ENCODE peak calls at places on chromosomes 16 and 17, in ten cellular contexts. E, G, U, L, W, B, K, A, S and Q are unnamed samples.
A peak's percentile ranks its signal among the peaks of the same experiment; 100 is the strongest.

GRCh38 chr16:76277099-76278030 is at the start of gene CNTNAP4:
- DNase-seq in S (no peak), W (peak; percentile 8), G (no peak), K (no peak), A (no peak), B (no peak), E (peak; percentile 29), L (peak; percentile 26), U (no peak), Q (no peak)

GRCh38 chr16:75971334-75971733 is 245.0 kb upstream of the CPHXL start:
- DNase-seq in W (no peak), K (no peak), S (no peak), U (no peak), B (no peak), A (no peak), G (no peak), L (no peak), E (no peak), Q (no peak)

GRCh38 chr16:22191966-22192260 is 14.2 kb upstream of the EEF2K start:
- DNase-seq in B (no peak), E (no peak), U (no peak), W (peak; percentile 49), S (peak; percentile 42), A (no peak), K (no peak), G (no peak), L (peak; percentile 35), Q (no peak)

GRCh38 chr16:66741971-66742396 is 9.4 kb downstream of the DYNC1LI2 start:
- DNase-seq in S (peak; percentile 11), E (no peak), K (no peak), B (no peak), L (no peak), G (no peak), U (no peak), W (no peak), A (no peak), Q (no peak)

GRCh38 chr17:66467766-66468165 is 165.4 kb downstream of the PRKCA start:
- DNase-seq in S (no peak), K (no peak), W (no peak), G (peak; percentile 56), A (no peak), L (no peak), E (no peak), U (no peak), B (no peak), Q (no peak)

GRCh38 chr16:85169333-85170065 is 57.2 kb upstream of the CIBAR2 start:
- DNase-seq in A (no peak), B (peak; percentile 34), G (peak; percentile 34), E (peak; percentile 41), W (peak; percentile 55), S (peak; percentile 71), L (no peak), K (no peak), U (no peak), Q (no peak)

GRCh38 chr17:57898487-57899311 is 48.9 kb upstream of the MRPS23 start:
- DNase-seq in B (peak; percentile 75), K (peak; percentile 72), W (peak; percentile 59), A (no peak), E (peak; percentile 80), G (peak; percentile 67), L (peak; percentile 75), U (no peak), S (peak; percentile 86), Q (peak; percentile 91)

GRCh38 chr16:78034530-78034929 is 12.2 kb downstream of the CLEC3A start:
- DNase-seq in B (no peak), K (no peak), G (no peak), S (no peak), E (no peak), A (no peak), W (no peak), U (no peak), L (no peak), Q (no peak)

GRCh38 chr16:68764866-68765265 is 27.8 kb downstream of the CDH1 start:
- DNase-seq in G (no peak), A (no peak), U (no peak), B (no peak), E (no peak), S (no peak), L (no peak), K (no peak), W (no peak), Q (no peak)

GRCh38 chr17:81991684-81992513 is 14.5 kb downstream of the ASPSCR1 start:
- DNase-seq in B (peak; percentile 92), W (no peak), L (peak; percentile 86), E (peak; percentile 52), A (no peak), S (peak; percentile 91), G (peak; percentile 62), U (no peak), K (peak; percentile 96), Q (no peak)

GRCh38 chr17:40561294-40561870 is 3.9 kb downstream of the CCR7 start:
- DNase-seq in W (no peak), U (no peak), B (no peak), L (no peak), K (peak; percentile 21), E (no peak), S (no peak), A (no peak), G (no peak), Q (no peak)

GRCh38 chr17:57672971-57673370 is 72.1 kb downstream of the CCDC182 start:
- DNase-seq in L (no peak), A (no peak), K (no peak), G (no peak), B (no peak), E (no peak), S (no peak), W (no peak), U (no peak), Q (peak; percentile 49)

GRCh38 chr16:51061355-51061754 is 89.7 kb downstream of the SALL1 start:
- DNase-seq in U (no peak), S (no peak), L (no peak), E (no peak), B (no peak), K (no peak), G (no peak), A (no peak), W (no peak), Q (no peak)

GRCh38 chr16:69626256-69626655 is 60.5 kb downstream of the NFAT5 start:
- DNase-seq in L (no peak), G (peak; percentile 50), S (peak; percentile 67), B (no peak), A (no peak), E (no peak), U (no peak), W (no peak), K (no peak), Q (no peak)

GRCh38 chr17:21066394-21066793 is 23.6 kb upstream of the USP22 start:
- DNase-seq in G (no peak), A (no peak), U (no peak), E (no peak), B (no peak), S (peak; percentile 36), K (peak; percentile 19), L (no peak), W (no peak), Q (no peak)

GRCh38 chr17:79261361-79262072 is 186.9 kb downstream of the ENGASE start:
- DNase-seq in L (no peak), U (no peak), G (no peak), B (no peak), A (no peak), E (no peak), K (no peak), S (no peak), W (no peak), Q (no peak)

GRCh38 chr16:68658258-68658973 is 13.3 kb downstream of the CDH3 start:
- DNase-seq in B (no peak), L (no peak), E (no peak), S (peak; percentile 78), G (peak; percentile 37), W (peak; percentile 32), A (no peak), K (no peak), U (no peak), Q (no peak)

GRCh38 chr16:55482056-55482455 is 3.1 kb downstream of the MMP2 start:
- DNase-seq in E (no peak), K (no peak), L (no peak), S (peak; percentile 70), B (no peak), G (peak; percentile 66), W (no peak), A (no peak), U (no peak), Q (no peak)

GRCh38 chr17:45022288-45022648 is 29.2 kb downstream of the DCAKD start:
- DNase-seq in U (no peak), S (no peak), K (no peak), B (no peak), W (no peak), L (no peak), G (no peak), E (no peak), A (no peak), Q (no peak)
- TF ChIP-seq CTCF in U (peak; percentile 16), S (no peak), K (no peak), B (no peak), W (no peak), L (no peak), G (no peak), E (no peak), A (no peak), Q (peak; percentile 9)

GRCh38 chr17:30378191-30378796 is 433 bp upstream of the CPD start:
- DNase-seq in E (peak; percentile 25), A (no peak), G (no peak), L (no peak), S (peak; percentile 55), W (peak; percentile 42), K (peak; percentile 40), B (peak; percentile 63), U (peak; percentile 28), Q (no peak)
- TF ChIP-seq CTCF in E (no peak), A (no peak), G (no peak), L (peak; percentile 4), S (no peak), W (no peak), K (no peak), B (peak; percentile 24), U (no peak), Q (no peak)

DNA sequence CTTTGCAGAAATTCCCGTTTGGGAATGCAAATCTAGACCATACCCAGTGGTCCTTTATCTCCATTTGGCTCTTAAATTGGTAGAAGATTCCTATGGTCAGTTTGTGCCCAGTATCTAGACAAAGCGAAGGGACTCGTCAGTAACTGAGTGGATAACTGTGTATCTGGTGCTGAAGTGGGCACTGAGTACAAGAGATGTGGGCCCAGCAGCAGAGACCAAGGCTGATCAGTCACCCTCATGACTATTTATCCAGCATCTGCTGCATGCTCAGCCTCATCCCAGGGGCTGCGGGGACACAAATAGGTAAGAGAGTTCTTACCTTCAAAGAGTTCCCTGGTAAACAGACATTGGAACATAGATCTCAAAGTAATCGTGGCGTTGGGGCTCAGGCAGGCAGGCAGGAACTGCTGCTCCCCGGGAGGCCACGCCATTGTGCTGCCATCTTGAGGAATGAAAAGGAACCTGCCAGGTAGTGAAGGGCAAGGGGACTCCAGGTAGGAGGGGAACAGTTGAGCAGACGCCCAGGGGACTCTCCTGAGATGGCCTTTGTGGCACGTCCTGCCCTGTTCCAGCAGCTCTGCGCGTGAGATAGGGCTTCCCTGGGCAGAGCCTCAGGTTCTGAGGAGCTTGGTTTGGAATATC is 10.3 kb downstream of the NT5M start:
- DNase-seq in G (no peak), W (no peak), K (peak; percentile 70), S (peak; percentile 52), A (no peak), L (no peak), B (no peak), E (peak; percentile 79), U (peak; percentile 48), Q (no peak)
- TF ChIP-seq CTCF in G (peak; percentile 40), W (no peak), K (peak; percentile 53), S (peak; percentile 21), A (peak; percentile 51), L (peak; percentile 44), B (peak; percentile 8), E (no peak), U (no peak), Q (peak; percentile 22)

GRCh38 chr17:64343833-64344637 is 46.6 kb downstream of the PECAM1 start:
- DNase-seq in S (peak; percentile 58), U (peak; percentile 30), W (peak; percentile 66), K (peak; percentile 53), L (peak; percentile 60), E (no peak), A (peak; percentile 46), G (peak; percentile 76), B (peak; percentile 71), Q (no peak)
- TF ChIP-seq CTCF in S (no peak), U (no peak), W (no peak), K (no peak), L (no peak), E (no peak), A (no peak), G (no peak), B (no peak), Q (no peak)